ENCODE peak calls at places on chromosomes 11 and 22, in four cellular contexts. Z is K562, W is H1, S is HepG2. H is an unnamed sample.
A peak's percentile ranks its signal among the peaks of the same experiment; 100 is the strongest.

GRCh38 chr22:38698407-38699094 is 2.2 kb downstream of the JOSD1 start:
- DNase-seq in Z (no peak), W (no peak), S (no peak), H (no peak)

GRCh38 chr11:65777821-65778361 is 2.9 kb downstream of the AP5B1 start:
- DNase-seq in Z (no peak), W (no peak), S (no peak), H (no peak)

GRCh38 chr22:38843716-38844660 is at the start of gene NPTXR:
- DNase-seq in Z (peak; percentile 83), W (no peak), S (peak; percentile 30), H (no peak)

GRCh38 chr11:129710423-129710822 is 105.2 kb upstream of the TMEM45B start:
- DNase-seq in Z (no peak), W (no peak), S (no peak), H (no peak)

GRCh38 chr11:111975076-111975806 is 38.1 kb downstream of the DIXDC1 start:
- DNase-seq in Z (no peak), W (no peak), S (no peak), H (no peak)

GRCh38 chr22:43658823-43659222 is 153.3 kb downstream of the EFCAB6 start:
- DNase-seq in Z (no peak), W (peak; percentile 19), S (no peak), H (no peak)

GRCh38 chr11:116732740-116733385 is 39.9 kb downstream of the BUD13 start:
- DNase-seq in Z (peak; percentile 92), W (peak; percentile 62), S (peak; percentile 43), H (peak; percentile 45)

GRCh38 chr22:28358244-28358777 is 321.3 kb downstream of the TTC28 start:
- DNase-seq in Z (no peak), W (no peak), S (no peak), H (no peak)

GRCh38 chr11:65651589-65652510 is 10.9 kb downstream of the RELA start:
- DNase-seq in Z (peak; percentile 37), W (no peak), S (no peak), H (no peak)

GRCh38 chr22:49691256-49691655 is 136.4 kb downstream of the BRD1 start:
- DNase-seq in Z (no peak), W (no peak), S (no peak), H (no peak)

GRCh38 chr11:59273008-59273841 is 60.5 kb upstream of the MPEG1 start:
- DNase-seq in Z (no peak), W (no peak), S (no peak), H (no peak)

GRCh38 chr11:1049431-1049891 is 12.9 kb upstream of the MUC6 start:
- DNase-seq in Z (no peak), W (no peak), S (no peak), H (no peak)

GRCh38 chr11:128324531-128325141 is 262.7 kb downstream of the ETS1 start:
- DNase-seq in Z (no peak), W (no peak), S (no peak), H (no peak)

GRCh38 chr22:28341001-28341400 is 338.6 kb downstream of the TTC28 start:
- DNase-seq in Z (no peak), W (no peak), S (no peak), H (no peak)

GRCh38 chr11:42171046-42171445 is 711.6 kb upstream of the LRRC4C start:
- DNase-seq in Z (no peak), W (no peak), S (no peak), H (no peak)

GRCh38 chr11:76768091-76769047 is 14.8 kb upstream of the TSKU start:
- DNase-seq in Z (no peak), W (no peak), S (peak; percentile 29), H (no peak)

GRCh38 chr11:90318651-90319050 is 95.8 kb upstream of the CHORDC1 start:
- DNase-seq in Z (no peak), W (no peak), S (no peak), H (no peak)

GRCh38 chr22:37544955-37545702 is 15.2 kb upstream of the CDC42EP1 start:
- DNase-seq in Z (no peak), W (peak; percentile 61), S (peak; percentile 81), H (no peak)

GRCh38 chr11:117822031-117822521 is 2.5 kb downstream of the FXYD2 start:
- DNase-seq in Z (peak; percentile 56), W (no peak), S (no peak), H (no peak)

GRCh38 chr11:125379565-125380343 is 116.3 kb downstream of the FEZ1 start:
- DNase-seq in Z (no peak), W (no peak), S (no peak), H (no peak)

DNA sequence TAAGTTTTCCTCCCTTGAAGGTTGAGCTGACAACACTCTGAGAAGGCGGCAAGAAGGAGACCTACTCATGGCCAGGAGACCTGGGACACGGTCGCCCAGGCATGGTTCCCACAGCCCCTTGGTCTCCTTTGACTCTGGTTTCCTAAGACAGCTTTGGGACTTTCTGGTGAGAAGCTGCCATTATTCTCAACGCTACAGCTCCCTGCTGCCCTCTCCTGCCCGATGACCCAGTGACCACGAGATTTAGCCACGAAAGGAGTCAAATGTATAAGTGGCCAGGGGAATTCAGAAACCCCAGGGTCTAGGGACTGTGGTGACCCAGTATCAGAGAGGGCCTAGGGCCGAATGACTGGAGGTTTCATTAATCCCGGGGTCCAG is 696 bp upstream of the SDF2L1 start:
- DNase-seq in Z (peak; percentile 90), W (no peak), S (peak; percentile 59), H (no peak)
- TF ChIP-seq CEBPB in Z (no peak), W (no peak), S (no peak), H (no peak)

GRCh38 chr11:56923116-56923515 is 65.6 kb upstream of the OR5AK2 start:
- DNase-seq in Z (no peak), W (no peak), S (no peak), H (no peak)
- TF ChIP-seq FOSL1 in Z (no peak), W (no peak), S (no peak), H (no peak)

GRCh38 chr11:8531312-8531711 is 62.7 kb downstream of the STK33 start:
- DNase-seq in Z (no peak), W (no peak), S (no peak), H (no peak)
- TF ChIP-seq CEBPB in Z (no peak), W (no peak), S (no peak), H (no peak)

GRCh38 chr22:45427114-45427513 is 13.6 kb downstream of the RIBC2 start:
- DNase-seq in Z (no peak), W (no peak), S (no peak), H (no peak)

GRCh38 chr22:45429921-45430775 is 16.7 kb downstream of the RIBC2 start:
- DNase-seq in Z (no peak), W (no peak), S (no peak), H (no peak)

GRCh38 chr22:45429424-45429823 is 15.9 kb downstream of the RIBC2 start:
- DNase-seq in Z (no peak), W (no peak), S (no peak), H (no peak)

GRCh38 chr22:45430871-45431270 is 17.4 kb downstream of the RIBC2 start:
- DNase-seq in Z (no peak), W (no peak), S (no peak), H (no peak)

GRCh38 chr22:45428391-45429385 is 15.2 kb downstream of the RIBC2 start:
- DNase-seq in Z (no peak), W (no peak), S (no peak), H (no peak)
- TF ChIP-seq FOSL1 in Z (no peak), W (no peak), S (no peak), H (no peak)

GRCh38 chr22:36377022-36377631 is 10.6 kb downstream of the MYH9 start:
- DNase-seq in Z (no peak), W (no peak), S (no peak), H (no peak)
- TF ChIP-seq CEBPB in Z (no peak), W (no peak), S (no peak), H (no peak)